ENCODE peak calls at places on chromosomes 7 and 10, in seven cellular contexts. J is astrocyte of the hippocampus; G is NCI-H446 treated with DMSO at 0.1 percent for 48 hours; R is HEK293T; D is GM04503; F is GM06990; S is activated CD4-positive, CD25-positive, alpha-beta regulatory T cell. C is an unnamed sample.

GRCh38 chr7:44112997-44113763 is 9.0 kb downstream of the AEBP1 start:
- DNase-seq in F (no peak), S (no peak), J (no peak), D (no peak), R (no peak), G (no peak), C (no peak)

GRCh38 chr10:58424176-58424575 is 39.0 kb downstream of the TFAM start:
- DNase-seq in D (no peak), G (no peak), R (no peak), F (no peak), J (peak; percentile 51), S (no peak), C (no peak)

GRCh38 chr10:83469719-83470336 is 669.5 kb upstream of the GHITM start:
- DNase-seq in D (no peak), J (no peak), G (no peak), S (no peak), R (no peak), F (no peak), C (no peak)

GRCh38 chr10:34648507-34648906 is 166.6 kb downstream of the PARD3 start:
- DNase-seq in S (no peak), R (no peak), G (no peak), F (no peak), J (no peak), D (no peak), C (no peak)

GRCh38 chr10:60778978-60779668 is 845 bp downstream of the CDK1 start:
- DNase-seq in R (no peak), D (no peak), S (no peak), J (no peak), G (no peak), F (no peak), C (no peak)

GRCh38 chr10:25455980-25456567 is 281.3 kb downstream of the GPR158 start:
- DNase-seq in J (no peak), F (no peak), D (no peak), R (no peak), G (no peak), S (no peak), C (no peak)

GRCh38 chr7:7539711-7540110 is 4.0 kb upstream of the COL28A1 start:
- DNase-seq in D (no peak), S (no peak), F (no peak), J (no peak), G (no peak), R (no peak), C (no peak)

GRCh38 chr10:75408911-75409885 is 7.6 kb upstream of the ZNF503 start:
- DNase-seq in S (peak; percentile 10), D (no peak), G (no peak), R (peak; percentile 73), J (peak; percentile 59), F (peak; percentile 31), C (no peak)

GRCh38 chr10:44706745-44707144 is 204.4 kb upstream of the TMEM72 start:
- DNase-seq in R (no peak), F (no peak), G (no peak), D (peak; percentile 99), J (peak; percentile 92), S (no peak), C (no peak)

GRCh38 chr10:74859546-74859945 is 33.1 kb downstream of the KAT6B start:
- DNase-seq in F (no peak), S (no peak), R (no peak), G (no peak), J (no peak), D (no peak), C (no peak)

GRCh38 chr7:157016352-157017041 is 6.0 kb upstream of the MNX1 start:
- DNase-seq in D (no peak), R (no peak), G (no peak), J (no peak), F (peak; percentile 63), S (no peak), C (no peak)

GRCh38 chr10:33193867-33194521 is 140.5 kb downstream of the NRP1 start:
- DNase-seq in G (no peak), D (no peak), S (no peak), R (no peak), J (no peak), F (no peak), C (no peak)

GRCh38 chr10:63630085-63630927 is 109.1 kb downstream of the REEP3 start:
- DNase-seq in F (peak; percentile 92), G (peak; percentile 76), J (peak; percentile 94), S (peak; percentile 44), R (peak; percentile 71), D (peak; percentile 52), C (peak; percentile 66)

GRCh38 chr7:150665075-150665794 is 20.3 kb upstream of the GIMAP2 start:
- DNase-seq in J (no peak), R (no peak), D (no peak), S (no peak), F (no peak), G (no peak), C (no peak)

GRCh38 chr10:18868919-18869318 is 179.7 kb upstream of the MALRD1 start:
- DNase-seq in F (no peak), D (no peak), R (no peak), S (no peak), G (no peak), J (no peak), C (no peak)

GRCh38 chr7:74269757-74270277 is 15.6 kb upstream of the RFC2 start:
- DNase-seq in R (peak; percentile 72), J (peak; percentile 92), F (peak; percentile 74), G (peak; percentile 11), S (peak; percentile 19), D (no peak), C (peak; percentile 65)

GRCh38 chr7:42070068-42070467 is 166.9 kb downstream of the GLI3 start:
- DNase-seq in R (no peak), F (no peak), G (no peak), D (no peak), J (no peak), S (no peak), C (no peak)

GRCh38 chr10:127907411-127908105 is 655 bp downstream of the PTPRE start:
- DNase-seq in F (no peak), S (no peak), J (peak; percentile 66), G (no peak), D (peak; percentile 47), R (no peak), C (no peak)

GRCh38 chr7:150381096-150381495 is 2.0 kb downstream of the ZNF775 start:
- DNase-seq in F (no peak), G (no peak), J (no peak), D (no peak), S (no peak), R (no peak), C (no peak)

GRCh38 chr10:114706458-114707055 is 48.5 kb upstream of the ABLIM1 start:
- DNase-seq in R (no peak), G (no peak), J (no peak), S (no peak), D (no peak), F (no peak), C (no peak)

GRCh38 chr7:82594665-82595064 is 151.1 kb upstream of the CACNA2D1 start:
- DNase-seq in G (no peak), S (no peak), D (no peak), F (no peak), J (peak; percentile 26), R (no peak), C (no peak)

GRCh38 chr10:129059977-129060376 is 407.1 kb upstream of the MGMT start:
- DNase-seq in G (no peak), J (no peak), F (no peak), S (no peak), D (no peak), R (no peak), C (no peak)

GRCh38 chr7:19110778-19111175 is 6.7 kb downstream of the TWIST1 start:
- DNase-seq in J (no peak), G (no peak), F (no peak), R (no peak), S (no peak), D (no peak), C (no peak)

C was measured in omental fat pad.